ENCODE peak calls at places on chromosome 19, in six cellular contexts. R, V, A, Y, G and X are unnamed samples.
A peak's percentile ranks its signal among the peaks of the same experiment; 100 is the strongest.

GRCh38 chr19:43784981-43785808 is 4.4 kb upstream of the KCNN4 start:
- DNase-seq in G (no peak), Y (peak; percentile 57), A (peak; percentile 81), V (peak; percentile 29), R (no peak), X (peak; percentile 70)

GRCh38 chr19:11767633-11768133 is 883 bp downstream of the ZNF441 start:
- DNase-seq in Y (peak; percentile 9), R (peak; percentile 23), V (no peak), G (no peak), A (no peak), X (peak; percentile 13)

GRCh38 chr19:44142014-44142523 is 715 bp downstream of the ZNF234 start:
- DNase-seq in G (no peak), Y (peak; percentile 23), V (no peak), R (no peak), A (peak; percentile 14), X (no peak)

GRCh38 chr19:7348587-7349230 is at the start of gene ARHGEF18:
- DNase-seq in R (no peak), A (no peak), Y (no peak), V (no peak), G (no peak), X (no peak)

GRCh38 chr19:15304140-15304705 is 28.1 kb downstream of the BRD4 start:
- DNase-seq in A (no peak), Y (no peak), V (no peak), G (no peak), R (peak; percentile 39), X (no peak)

GRCh38 chr19:50909240-50910070 is 1.7 kb downstream of the KLK4 start:
- DNase-seq in G (peak; percentile 95), V (no peak), Y (peak; percentile 43), R (peak; percentile 22), A (peak; percentile 86), X (peak; percentile 70)

GRCh38 chr19:56837892-56838679 is 2.4 kb downstream of the PEG3 start:
- DNase-seq in Y (peak; percentile 18), V (no peak), R (peak; percentile 75), A (no peak), G (no peak), X (no peak)

GRCh38 chr19:41420101-41420880 is 6.9 kb downstream of the B3GNT8 start:
- DNase-seq in V (no peak), R (no peak), Y (no peak), A (no peak), G (no peak), X (no peak)

GRCh38 chr19:6718741-6719539 is 1.5 kb downstream of the C3 start:
- DNase-seq in Y (no peak), R (no peak), G (no peak), V (no peak), A (peak; percentile 58), X (peak; percentile 74)

GRCh38 chr19:40907968-40908735 is 26.1 kb upstream of the CYP2A7 start:
- DNase-seq in V (no peak), G (no peak), R (no peak), Y (no peak), A (no peak), X (no peak)

GRCh38 chr19:16398530-16399241 is 73.1 kb downstream of the EPS15L1 start:
- DNase-seq in Y (no peak), A (no peak), V (no peak), R (no peak), G (no peak), X (no peak)

GRCh38 chr19:35223856-35224505 is 4.6 kb downstream of the FAM187B start:
- DNase-seq in V (no peak), Y (no peak), A (no peak), G (no peak), R (no peak), X (no peak)

GRCh38 chr19:51070334-51070886 is 5.5 kb upstream of the KLK13 start:
- DNase-seq in V (no peak), R (no peak), A (no peak), Y (no peak), G (no peak), X (no peak)

GRCh38 chr19:48419158-48419920 is 25.9 kb downstream of the GRIN2D start:
- DNase-seq in Y (peak; percentile 32), G (peak; percentile 49), A (no peak), R (no peak), V (no peak), X (no peak)

GRCh38 chr19:41708481-41708880 is at the start of gene CEACAM5:
- DNase-seq in R (no peak), V (no peak), A (no peak), Y (no peak), G (no peak), X (no peak)

GRCh38 chr19:11191273-11191755 is 6.0 kb downstream of the KANK2 start:
- DNase-seq in V (no peak), Y (peak; percentile 77), G (no peak), R (peak; percentile 85), A (peak; percentile 67), X (peak; percentile 70)

GRCh38 chr19:17479325-17479791 is 9.0 kb downstream of the SLC27A1 start:
- DNase-seq in Y (peak; percentile 81), A (no peak), R (no peak), G (no peak), V (no peak), X (no peak)

GRCh38 chr19:8325454-8325853 is 4.2 kb downstream of the RPS28 start:
- DNase-seq in A (no peak), G (no peak), V (no peak), Y (no peak), R (no peak), X (no peak)

GRCh38 chr19:7337380-7338194 is 11.2 kb upstream of the ARHGEF18 start:
- DNase-seq in A (no peak), Y (no peak), V (no peak), G (no peak), R (no peak), X (no peak)

GRCh38 chr19:16039081-16039480 is 37.2 kb upstream of the TPM4 start:
- DNase-seq in G (no peak), A (no peak), V (no peak), R (no peak), Y (no peak), X (no peak)

GRCh38 chr19:16315825-16316505 is 8.7 kb upstream of the KLF2 start:
- DNase-seq in G (no peak), Y (peak; percentile 93), V (peak; percentile 98), A (no peak), R (peak; percentile 30), X (peak; percentile 56)

GRCh38 chr19:36081894-36082293 is 27.2 kb downstream of the WDR62 start:
- DNase-seq in V (no peak), R (no peak), G (no peak), A (no peak), Y (no peak), X (no peak)

GRCh38 chr19:28956421-28956820 is 256.5 kb downstream of the UQCRFS1 start:
- DNase-seq in R (no peak), V (no peak), Y (no peak), A (no peak), G (no peak), X (no peak)

GRCh38 chr19:55383279-55383788 is 758 bp downstream of the TMEM238 start:
- DNase-seq in R (no peak), G (no peak), V (no peak), Y (no peak), A (no peak), X (no peak)
- H3K27ac ChIP-seq in R (no peak overlapping the region), G (no peak overlapping the region), V (peak overlapping the region; percentile 2), Y (no peak overlapping the region), A (peak overlapping the region; percentile 89), X (peak overlapping the region; percentile 98)

GRCh38 chr19:12836529-12836863 is 1.8 kb upstream of the MAST1 start:
- DNase-seq in R (no peak), G (no peak), Y (no peak), A (no peak), V (no peak), X (no peak)

GRCh38 chr19:12838893-12839656 is 760 bp downstream of the MAST1 start:
- DNase-seq in R (no peak), V (no peak), A (no peak), G (no peak), Y (no peak), X (no peak)

GRCh38 chr19:12840091-12841079 is 2.1 kb downstream of the MAST1 start:
- DNase-seq in G (peak; percentile 97), R (peak; percentile 38), Y (peak; percentile 84), A (no peak), V (no peak), X (peak; percentile 94)

GRCh38 chr19:12837225-12837624 is 1.1 kb upstream of the MAST1 start:
- DNase-seq in R (no peak), V (no peak), Y (no peak), A (no peak), G (no peak), X (peak; percentile 79)

GRCh38 chr19:12838182-12838890 is at the start of gene MAST1:
- DNase-seq in R (peak; percentile 25), Y (no peak), V (no peak), G (no peak), A (no peak), X (no peak)
- TF ChIP-seq CTCF in R (peak; percentile 64), Y (peak; percentile 32), V (no peak), G (peak; percentile 69), A (peak; percentile 69), X (peak; percentile 77)

GRCh38 chr19:52943884-52944643 is 18.6 kb downstream of the ZNF816 start:
- DNase-seq in V (no peak), Y (no peak), G (no peak), A (no peak), R (no peak), X (no peak)

GRCh38 chr19:52942371-52943133 is 19.3 kb upstream of the ZNF888 start:
- DNase-seq in V (peak; percentile 43), G (no peak), Y (peak; percentile 84), A (no peak), R (peak; percentile 94), X (peak; percentile 74)

GRCh38 chr19:52941941-52942370 is 18.7 kb upstream of the ZNF888 start:
- DNase-seq in R (peak; percentile 35), V (no peak), G (no peak), Y (peak; percentile 7), A (no peak), X (peak; percentile 8)

GRCh38 chr19:52945652-52946321 is 16.9 kb downstream of the ZNF816 start:
- DNase-seq in V (no peak), A (no peak), Y (no peak), G (no peak), R (no peak), X (no peak)

DNA sequence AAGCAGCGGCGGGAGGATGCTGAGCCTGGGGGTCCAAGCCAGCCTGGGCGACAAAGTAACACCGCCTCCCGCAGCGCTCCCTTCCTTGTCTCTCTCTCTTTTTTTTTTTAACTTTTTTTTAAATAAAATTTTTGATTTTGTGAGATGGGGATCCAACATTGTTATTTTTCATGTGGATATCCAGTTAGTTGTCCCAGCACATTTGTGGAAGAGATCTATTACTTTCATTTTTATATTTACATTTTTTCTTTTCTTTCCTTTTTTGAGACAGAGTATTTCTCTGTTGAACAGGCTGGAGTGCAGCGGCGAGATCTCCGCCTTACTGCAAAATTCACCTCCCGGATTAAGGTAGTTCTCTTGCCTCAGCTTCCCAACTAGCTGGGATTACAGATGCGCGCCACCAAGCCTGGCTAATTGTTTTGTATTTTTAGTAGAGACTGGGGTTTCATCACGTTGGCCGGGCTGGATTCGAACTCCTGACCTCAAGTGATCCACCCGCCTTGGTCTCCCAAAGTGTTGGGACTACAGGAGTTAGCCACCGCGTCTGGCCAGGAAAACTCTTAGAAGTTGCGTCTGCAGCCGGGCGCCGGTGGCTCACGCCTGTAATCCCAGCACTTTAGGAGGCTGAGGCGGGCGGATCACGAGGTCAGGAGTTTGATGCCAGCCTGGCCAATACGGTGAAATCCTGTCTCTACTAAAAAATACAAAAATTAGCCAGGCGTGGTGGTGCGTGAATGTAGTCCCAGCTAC is 19.4 kb downstream of the ZNF816 start:
- DNase-seq in A (no peak), Y (no peak), R (no peak), V (no peak), G (no peak), X (no peak)
- H3K27ac ChIP-seq in A (no peak overlapping the region), Y (peak overlapping the region; percentile 76), R (peak overlapping the region; percentile 72), V (peak overlapping the region; percentile 83), G (no peak overlapping the region), X (peak overlapping the region; percentile 77)

GRCh38 chr19:33998739-33999345 is 173.5 kb upstream of the LSM14A start:
- DNase-seq in A (peak; percentile 44), Y (no peak), G (no peak), R (no peak), V (no peak), X (peak; percentile 20)
- TF ChIP-seq CTCF in A (peak; percentile 82), Y (peak; percentile 3), G (no peak), R (peak; percentile 50), V (peak; percentile 46), X (peak; percentile 60)